ENCODE peak calls at places on chromosomes 7 and 10, in five cellular contexts. X, F, C, G and T are unnamed samples.

GRCh38 chr10:62005281-62005680 is 103.8 kb downstream of the ARID5B start:
- DNase-seq in C (no peak), F (no peak), G (no peak), X (no peak), T (no peak)

GRCh38 chr7:139034855-139035587 is 821 bp downstream of the ZC3HAV1L start:
- DNase-seq in F (peak; percentile 70), G (no peak), X (peak; percentile 49), C (no peak), T (no peak)

GRCh38 chr10:75428434-75429158 is 2.8 kb upstream of the LRMDA start:
- DNase-seq in C (no peak), G (no peak), X (no peak), F (peak; percentile 33), T (no peak)

GRCh38 chr7:128201067-128201689 is 39.9 kb upstream of the LEP start:
- DNase-seq in F (peak; percentile 61), X (peak; percentile 22), G (no peak), C (no peak), T (no peak)

GRCh38 chr10:105243825-105244224 is 602.7 kb downstream of the SORCS3 start:
- DNase-seq in F (no peak), X (no peak), C (no peak), G (no peak), T (no peak)

GRCh38 chr10:63866747-63867140 is 345.5 kb downstream of the REEP3 start:
- DNase-seq in C (no peak), X (peak; percentile 29), G (no peak), F (no peak), T (no peak)

GRCh38 chr10:119368991-119369869 is 161.9 kb downstream of the GRK5 start:
- DNase-seq in F (no peak), C (no peak), G (no peak), X (no peak), T (no peak)

GRCh38 chr10:88702848-88703597 is 3.0 kb upstream of the LIPK start:
- DNase-seq in C (peak; percentile 60), G (no peak), X (peak; percentile 80), F (no peak), T (peak; percentile 29)

GRCh38 chr10:6493521-6494451 is 86.3 kb downstream of the PRKCQ start:
- DNase-seq in G (peak; percentile 56), C (peak; percentile 23), F (no peak), X (no peak), T (no peak)